ENCODE peak calls at places on chromosomes 16 and 17, in nine cellular contexts. W is nucleus accumbens; Y is head of caudate nucleus; Q is GM18507; U is putamen; I is activated CD4-positive, CD25-positive, alpha-beta regulatory T cell treated with anti-CD3 and anti-CD28 coated beads, Interleukin-2, amount 50 U/mL, for 16 hours; C is NCI-H2029; O is iPS-NIHi11; N is epithelial cell of esophagus. R is an unnamed sample.

GRCh38 chr17:2904135-2904534 is 107.9 kb downstream of the RAP1GAP2 start:
- DNase-seq in N (no peak), W (peak; percentile 24), O (no peak), U (peak; percentile 7), Y (peak; percentile 27), I (no peak), C (no peak), Q (no peak), R (no peak)

GRCh38 chr16:51394401-51394800 is 243.3 kb upstream of the SALL1 start:
- DNase-seq in Q (no peak), W (no peak), C (no peak), O (no peak), U (no peak), I (no peak), Y (no peak), N (no peak), R (no peak)

GRCh38 chr17:48472485-48473281 is 42.7 kb upstream of the SKAP1 start:
- DNase-seq in Y (no peak), U (no peak), N (peak; percentile 56), I (no peak), W (no peak), C (peak; percentile 67), O (no peak), Q (no peak), R (no peak)

GRCh38 chr16:82585675-82586074 is 41.1 kb upstream of the CDH13 start:
- DNase-seq in Y (no peak), Q (no peak), N (peak; percentile 51), C (no peak), U (no peak), O (no peak), I (no peak), W (no peak), R (no peak)

GRCh38 chr17:78973196-78973595 is 6.5 kb downstream of the LGALS3BP start:
- DNase-seq in U (no peak), Y (no peak), C (no peak), Q (no peak), O (peak; percentile 76), W (no peak), I (no peak), N (no peak), R (no peak)

GRCh38 chr17:20896153-20896649 is 146.6 kb downstream of the USP22 start:
- DNase-seq in Q (no peak), C (no peak), O (peak; percentile 3), I (no peak), N (peak; percentile 56), W (peak; percentile 43), Y (peak; percentile 63), U (peak; percentile 12), R (no peak)

GRCh38 chr17:71921726-71922320 is 199.0 kb upstream of the SOX9 start:
- DNase-seq in Y (no peak), Q (no peak), C (no peak), I (no peak), U (no peak), W (no peak), O (no peak), N (peak; percentile 55), R (no peak)

GRCh38 chr16:66223176-66223780 is 143.2 kb upstream of the CDH5 start:
- DNase-seq in O (no peak), Q (no peak), C (no peak), U (no peak), Y (peak; percentile 34), N (peak; percentile 17), I (no peak), W (peak; percentile 26), R (no peak)

GRCh38 chr16:30457256-30457655 is 11.6 kb upstream of the SEPHS2 start:
- DNase-seq in U (no peak), W (no peak), Y (no peak), Q (no peak), C (no peak), I (no peak), O (no peak), N (no peak), R (no peak)

GRCh38 chr16:67447508-67448076 is 16.7 kb downstream of the HSD11B2 start:
- DNase-seq in N (peak; percentile 30), U (no peak), I (peak; percentile 20), Y (no peak), W (no peak), O (peak; percentile 77), Q (peak; percentile 68), C (no peak), R (peak; percentile 67)

GRCh38 chr16:66486199-66486772 is 59.2 kb downstream of the BEAN1 start:
- DNase-seq in O (no peak), U (no peak), N (no peak), Q (no peak), W (no peak), Y (peak; percentile 3), I (no peak), C (no peak), R (no peak)

GRCh38 chr17:6019959-6020358 is 50.2 kb upstream of the WSCD1 start:
- DNase-seq in N (no peak), Q (no peak), Y (peak; percentile 11), W (no peak), I (no peak), O (no peak), C (no peak), U (no peak), R (no peak)

GRCh38 chr17:40378966-40379365 is 14.4 kb upstream of the GJD3 start:
- DNase-seq in U (no peak), W (no peak), C (no peak), Q (no peak), I (no peak), Y (no peak), N (no peak), O (no peak), R (no peak)

GRCh38 chr16:72137380-72138063 is 34.4 kb downstream of the PMFBP1 start:
- DNase-seq in W (no peak), N (no peak), U (no peak), Q (no peak), Y (no peak), I (no peak), O (no peak), C (no peak), R (no peak)

GRCh38 chr17:66272699-66273390 is 29.6 kb upstream of the PRKCA start:
- DNase-seq in Y (no peak), W (no peak), Q (no peak), O (no peak), U (no peak), N (peak; percentile 48), C (no peak), I (no peak), R (no peak)

R was measured in HuH-7.5.